ENCODE peak calls at places on chromosomes 5 and 9, in ten cellular contexts. T is lower leg skin, S is MM.1S, E is GM12865, U is cardiac muscle cell, X is fibroblast of lung, V is A549, H is fibroblast of the aortic adventitia, J is Caco-2, Z is PC-9. A is an unnamed sample.

GRCh38 chr9:79769476-79770275 is 197.9 kb downstream of the TLE4 start:
- DNase-seq in T (no peak), S (no peak), E (no peak), U (no peak), X (no peak), V (no peak), H (no peak), J (peak), Z (no peak), A (no peak)

GRCh38 chr5:156093024-156093423 is 233.9 kb upstream of the SGCD start:
- DNase-seq in T (no peak), S (no peak), E (no peak), U (no peak), X (no peak), V (no peak), H (no peak), J (no peak), Z (no peak), A (no peak)

GRCh38 chr9:137454145-137454505 is 5.0 kb downstream of the NSMF start:
- DNase-seq in T (peak), S (peak), E (peak), U (peak), X (no peak), V (no peak), H (peak), J (no peak), Z (no peak), A (no peak)

GRCh38 chr5:138574744-138575193 is 432 bp downstream of the HSPA9 start:
- DNase-seq in T (peak), S (no peak), E (no peak), U (no peak), X (no peak), V (no peak), H (no peak), J (no peak), Z (no peak), A (no peak)

GRCh38 chr5:151079838-151080619 is 805 bp downstream of the TNIP1 start:
- DNase-seq in T (no peak), S (no peak), E (peak), U (no peak), X (peak), V (peak), H (peak), J (no peak), Z (no peak), A (no peak)

GRCh38 chr9:16309350-16310271 is 560.9 kb downstream of the BNC2 start:
- DNase-seq in T (no peak), S (no peak), E (no peak), U (no peak), X (no peak), V (no peak), H (peak), J (no peak), Z (no peak), A (no peak)

GRCh38 chr5:174425964-174426290 is 298.5 kb upstream of the MSX2 start:
- DNase-seq in T (no peak), S (no peak), E (no peak), U (no peak), X (no peak), V (no peak), H (no peak), J (no peak), Z (no peak), A (no peak)

GRCh38 chr9:76370656-76371055 is 23.6 kb downstream of the RFK start:
- DNase-seq in T (no peak), S (no peak), E (no peak), U (no peak), X (no peak), V (no peak), H (no peak), J (no peak), Z (no peak), A (no peak)

GRCh38 chr9:105269593-105269992 is 25.1 kb downstream of the SLC44A1 start:
- DNase-seq in T (no peak), S (no peak), E (no peak), U (no peak), X (no peak), V (no peak), H (no peak), J (no peak), Z (no peak), A (no peak)

GRCh38 chr5:115455241-115455640 is 89.3 kb downstream of the FEM1C start:
- DNase-seq in T (peak), S (no peak), E (no peak), U (no peak), X (peak), V (peak), H (peak), J (no peak), Z (no peak), A (no peak)

GRCh38 chr5:109907751-109908150 is 218.0 kb downstream of the MAN2A1 start:
- DNase-seq in T (no peak), S (no peak), E (no peak), U (no peak), X (peak), V (no peak), H (peak), J (no peak), Z (no peak), A (no peak)

GRCh38 chr9:18189876-18190670 is 283.9 kb upstream of the ADAMTSL1 start:
- DNase-seq in T (no peak), S (no peak), E (no peak), U (no peak), X (no peak), V (no peak), H (no peak), J (no peak), Z (no peak), A (no peak)

GRCh38 chr5:175252234-175252805 is 191.7 kb downstream of the DRD1 start:
- DNase-seq in T (no peak), S (no peak), E (no peak), U (no peak), X (peak), V (no peak), H (no peak), J (no peak), Z (no peak), A (no peak)

GRCh38 chr5:111512026-111512405 is 319 bp downstream of the STARD4 start:
- DNase-seq in T (peak), S (peak), E (no peak), U (peak), X (peak), V (peak), H (peak), J (no peak), Z (no peak), A (no peak)

GRCh38 chr5:50722223-50722622 is 55.8 kb downstream of the PARP8 start:
- DNase-seq in T (no peak), S (no peak), E (no peak), U (no peak), X (no peak), V (no peak), H (no peak), J (no peak), Z (no peak), A (no peak)

GRCh38 chr9:127683723-127684122 is 23.1 kb upstream of the CFAP157 start:
- DNase-seq in T (no peak), S (no peak), E (no peak), U (no peak), X (peak), V (no peak), H (peak), J (no peak), Z (no peak), A (no peak)

GRCh38 chr9:112764344-112764743 is 13.8 kb downstream of the SNX30 start:
- DNase-seq in T (no peak), S (no peak), E (no peak), U (no peak), X (peak), V (no peak), H (peak), J (peak), Z (no peak), A (no peak)

GRCh38 chr9:34993502-34994428 is 4.2 kb downstream of the DNAJB5 start:
- DNase-seq in T (peak), S (no peak), E (peak), U (peak), X (peak), V (no peak), H (peak), J (no peak), Z (no peak), A (no peak)

GRCh38 chr5:180519098-180519497 is 24.9 kb downstream of the CNOT6 start:
- DNase-seq in T (no peak), S (no peak), E (no peak), U (no peak), X (peak), V (no peak), H (peak), J (no peak), Z (no peak), A (no peak)

GRCh38 chr5:172434246-172434645 is 20.1 kb downstream of the SH3PXD2B start:
- DNase-seq in T (no peak), S (no peak), E (no peak), U (peak), X (no peak), V (no peak), H (no peak), J (no peak), Z (no peak), A (no peak)

GRCh38 chr9:116156621-116157314 is 3.2 kb downstream of the PAPPA start:
- DNase-seq in T (peak), S (no peak), E (no peak), U (peak), X (peak), V (peak), H (peak), J (no peak), Z (peak), A (no peak)

GRCh38 chr9:26540094-26540493 is 352.5 kb downstream of the CAAP1 start:
- DNase-seq in T (no peak), S (no peak), E (no peak), U (no peak), X (no peak), V (no peak), H (no peak), J (no peak), Z (no peak), A (no peak)

GRCh38 chr5:15807861-15808260 is 307.9 kb downstream of the FBXL7 start:
- DNase-seq in T (peak), S (no peak), E (no peak), U (peak), X (peak), V (no peak), H (peak), J (no peak), Z (no peak), A (no peak)

GRCh38 chr9:126317513-126317912 is 9.1 kb upstream of the MVB12B start:
- DNase-seq in T (no peak), S (no peak), E (no peak), U (no peak), X (no peak), V (no peak), H (no peak), J (no peak), Z (no peak), A (no peak)

GRCh38 chr5:10580531-10581423 is 16.9 kb downstream of the ANKRD33B start:
- DNase-seq in T (no peak), S (no peak), E (no peak), U (no peak), X (no peak), V (no peak), H (no peak), J (no peak), Z (no peak), A (no peak)
- H3K4me3 ChIP-seq in T (no peak), S (no peak), E (peak), U (no peak), X (no peak), V (no peak), H (no peak), J (no peak), Z (no peak), A (no peak)

GRCh38 chr5:169583424-169584215 is at the start of gene SPDL1:
- DNase-seq in T (peak), S (peak), E (peak), U (peak), X (peak), V (peak), H (peak), J (peak), Z (peak), A (peak)

GRCh38 chr5:169581580-169582227 is 1.9 kb upstream of the SPDL1 start:
- DNase-seq in T (peak), S (peak), E (peak), U (peak), X (peak), V (peak), H (peak), J (peak), Z (peak), A (no peak)

GRCh38 chr5:169580964-169581363 is 2.6 kb upstream of the SPDL1 start:
- DNase-seq in T (no peak), S (no peak), E (no peak), U (no peak), X (no peak), V (no peak), H (no peak), J (no peak), Z (no peak), A (no peak)

GRCh38 chr5:169583101-169583423 is 511 bp upstream of the SPDL1 start:
- DNase-seq in T (no peak), S (no peak), E (no peak), U (no peak), X (no peak), V (no peak), H (no peak), J (no peak), Z (no peak), A (no peak)

GRCh38 chr5:169584998-169585451 is 1.5 kb downstream of the SPDL1 start:
- DNase-seq in T (no peak), S (no peak), E (no peak), U (no peak), X (peak), V (no peak), H (no peak), J (no peak), Z (no peak), A (no peak)
- TF ChIP-seq CTCF in T (no peak), S (no peak), E (no peak), U (no peak), X (no peak), V (no peak), H (no peak), J (no peak), Z (no peak), A (peak)

DNA sequence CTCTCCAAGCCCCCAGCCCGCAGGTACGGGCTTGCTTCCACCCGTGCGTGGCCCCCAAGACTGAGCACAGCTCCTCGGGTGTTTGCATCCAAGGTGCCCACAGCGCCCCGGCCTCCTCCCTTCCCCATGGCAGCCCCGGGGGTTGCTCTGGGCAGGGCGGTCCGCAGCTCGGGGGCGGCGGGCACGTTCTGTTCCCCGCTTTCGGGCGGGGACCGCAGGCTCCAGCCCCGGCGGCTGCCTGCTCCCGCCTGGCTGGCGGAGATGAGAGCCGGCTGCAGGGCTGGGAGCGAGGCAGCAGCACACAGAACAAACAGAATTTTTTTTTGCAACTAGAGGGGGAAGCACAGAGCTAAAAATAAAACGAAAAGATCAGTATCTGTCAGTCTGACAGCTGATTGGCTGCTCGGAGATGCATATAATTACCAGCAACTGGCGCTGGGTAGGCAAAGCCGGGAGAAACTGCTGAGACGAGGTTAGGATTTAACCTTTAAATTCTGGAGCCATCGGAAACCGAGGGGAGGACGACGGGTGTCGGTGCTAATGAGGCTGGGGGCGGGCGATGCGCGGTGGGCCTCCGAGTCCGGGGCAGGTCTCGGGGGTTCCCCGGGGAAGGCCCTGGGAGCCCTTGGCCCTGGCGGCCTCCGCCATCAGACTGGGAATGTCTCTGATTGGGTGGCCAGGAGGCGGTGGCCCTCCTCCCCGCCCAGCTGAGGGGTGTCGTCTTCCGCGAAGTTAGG is 142.7 kb upstream of the IER5L start:
- DNase-seq in T (peak), S (peak), E (peak), U (peak), X (peak), V (no peak), H (peak), J (peak), Z (peak), A (no peak)
- H3K4me3 ChIP-seq in T (no peak), S (peak), E (peak), U (peak), X (peak), V (no peak), H (peak), J (no peak), Z (no peak), A (peak)

GRCh38 chr9:33799928-33800689 is 4.7 kb downstream of the PRSS3 start:
- DNase-seq in T (no peak), S (no peak), E (no peak), U (no peak), X (no peak), V (no peak), H (no peak), J (no peak), Z (no peak), A (no peak)
- TF ChIP-seq CTCF in T (no peak), S (no peak), E (no peak), U (no peak), X (no peak), V (no peak), H (no peak), J (no peak), Z (no peak), A (no peak)

GRCh38 chr9:28866951-28867350 is 1293.7 kb upstream of the C9orf72 start:
- DNase-seq in T (no peak), S (no peak), E (no peak), U (no peak), X (no peak), V (no peak), H (no peak), J (no peak), Z (no peak), A (no peak)

GRCh38 chr9:28868224-28868623 is 1294.9 kb upstream of the C9orf72 start:
- DNase-seq in T (no peak), S (no peak), E (no peak), U (no peak), X (no peak), V (no peak), H (no peak), J (no peak), Z (no peak), A (no peak)
- H3K4me3 ChIP-seq in T (no peak), S (no peak), E (no peak), U (no peak), X (no peak), V (no peak), H (no peak), J (no peak), Z (no peak), A (no peak)